ENCODE peak calls at places on chromosome 1, in ten cellular contexts. N is GM04504, G is heart right ventricle, Y is cardiac muscle cell, C is skeletal muscle cell, W is cardiac fibroblast, A is HEK293T, T is right lobe of liver, Z is spleen, M is HS-5. S is an unnamed sample.

GRCh38 chr1:42923367-42924248 is 35.1 kb downstream of the SLC2A1 start:
- DNase-seq in N (no peak), G (no peak), Y (no peak), C (no peak), W (no peak), A (no peak), T (no peak), Z (no peak), M (no peak), S (no peak)

GRCh38 chr1:233394860-233395717 is 67.6 kb downstream of the MAP3K21 start:
- DNase-seq in N (peak), G (no peak), Y (peak), C (peak), W (peak), A (peak), T (no peak), Z (no peak), M (peak), S (peak)

GRCh38 chr1:225655509-225656258 is 2.8 kb upstream of the ENAH start:
- DNase-seq in N (peak), G (no peak), Y (peak), C (peak), W (peak), A (no peak), T (peak), Z (no peak), M (peak), S (no peak)

GRCh38 chr1:172638885-172639831 is 19.7 kb upstream of the FASLG start:
- DNase-seq in N (no peak), G (no peak), Y (no peak), C (peak), W (peak), A (no peak), T (no peak), Z (no peak), M (peak), S (no peak)

GRCh38 chr1:174266476-174266875 is 107.2 kb downstream of the RABGAP1L start:
- DNase-seq in N (no peak), G (no peak), Y (no peak), C (no peak), W (no peak), A (no peak), T (no peak), Z (no peak), M (no peak), S (no peak)

GRCh38 chr1:3858231-3858981 is 1.1 kb downstream of the DFFB start:
- DNase-seq in N (no peak), G (no peak), Y (peak), C (peak), W (peak), A (peak), T (no peak), Z (peak), M (no peak), S (no peak)

GRCh38 chr1:159867322-159868064 is 5.0 kb upstream of the VSIG8 start:
- DNase-seq in N (no peak), G (no peak), Y (peak), C (no peak), W (peak), A (no peak), T (peak), Z (no peak), M (no peak), S (peak)

GRCh38 chr1:34398916-34399275 is 222.2 kb downstream of the C1orf94 start:
- DNase-seq in N (no peak), G (no peak), Y (no peak), C (no peak), W (no peak), A (no peak), T (no peak), Z (no peak), M (no peak), S (no peak)

GRCh38 chr1:41613646-41614592 is 129.4 kb upstream of the EDN2 start:
- DNase-seq in N (peak), G (no peak), Y (no peak), C (peak), W (peak), A (no peak), T (no peak), Z (no peak), M (peak), S (no peak)

GRCh38 chr1:242579528-242580235 is 55.2 kb upstream of the PLD5 start:
- DNase-seq in N (no peak), G (no peak), Y (no peak), C (no peak), W (no peak), A (no peak), T (no peak), Z (no peak), M (no peak), S (no peak)

GRCh38 chr1:12518956-12519707 is 98.9 kb downstream of the DHRS3 start:
- DNase-seq in N (peak), G (peak), Y (peak), C (peak), W (peak), A (no peak), T (peak), Z (no peak), M (no peak), S (no peak)

GRCh38 chr1:41664861-41665640 is 180.6 kb upstream of the EDN2 start:
- DNase-seq in N (no peak), G (no peak), Y (no peak), C (no peak), W (peak), A (no peak), T (no peak), Z (no peak), M (peak), S (peak)

GRCh38 chr1:183019860-183020259 is 3.4 kb upstream of the LAMC1 start:
- DNase-seq in N (no peak), G (no peak), Y (no peak), C (no peak), W (peak), A (no peak), T (peak), Z (no peak), M (no peak), S (no peak)

GRCh38 chr1:67589519-67590233 is 95.3 kb upstream of the GADD45A start:
- DNase-seq in N (no peak), G (no peak), Y (no peak), C (no peak), W (no peak), A (no peak), T (no peak), Z (no peak), M (no peak), S (no peak)

GRCh38 chr1:33163621-33164071 is 18.2 kb downstream of the TRIM62 start:
- DNase-seq in N (no peak), G (no peak), Y (no peak), C (peak), W (peak), A (peak), T (no peak), Z (no peak), M (no peak), S (no peak)

GRCh38 chr1:62398377-62398776 is 38.5 kb upstream of the USP1 start:
- DNase-seq in N (peak), G (no peak), Y (no peak), C (no peak), W (peak), A (no peak), T (no peak), Z (no peak), M (peak), S (no peak)

GRCh38 chr1:32377541-32378220 is 15.3 kb downstream of the TSSK3 start:
- DNase-seq in N (no peak), G (no peak), Y (no peak), C (no peak), W (no peak), A (no peak), T (no peak), Z (no peak), M (no peak), S (no peak)

GRCh38 chr1:35717911-35718476 is 690 bp downstream of the C1orf216 start:
- DNase-seq in N (peak), G (peak), Y (peak), C (no peak), W (peak), A (no peak), T (no peak), Z (no peak), M (no peak), S (no peak)

S was measured in NCI-H2171.